ENCODE peak calls at places on chromosomes 7 and 10, in four cellular contexts. P, B, F and O are unnamed samples.

GRCh38 chr10:126919426-126919825 is 14.2 kb downstream of the DOCK1 start:
- DNase-seq in P (no peak), B (no peak), F (no peak), O (no peak)

GRCh38 chr10:77602231-77602912 is 35.2 kb downstream of the KCNMA1 start:
- DNase-seq in P (no peak), F (no peak), B (peak; percentile 18), O (no peak)

GRCh38 chr10:100744980-100745881 is at the start of gene PAX2:
- DNase-seq in B (no peak), F (no peak), P (peak; percentile 44), O (no peak)

GRCh38 chr7:104231054-104232046 is 23.5 kb upstream of the ORC5 start:
- DNase-seq in B (peak; percentile 56), F (peak; percentile 43), P (peak; percentile 56), O (peak; percentile 61)

GRCh38 chr10:96600337-96600736 is 13.5 kb upstream of the TM9SF3 start:
- DNase-seq in F (no peak), P (no peak), B (no peak), O (no peak)

GRCh38 chr10:7529638-7530037 is 118.8 kb upstream of the SFMBT2 start:
- DNase-seq in F (no peak), P (peak; percentile 44), B (no peak), O (peak; percentile 76)

GRCh38 chr10:118210276-118210675 is 131.8 kb downstream of the FAM204A start:
- DNase-seq in P (no peak), F (no peak), B (no peak), O (no peak)

GRCh38 chr10:130751106-130751840 is 560.2 kb downstream of the TCERG1L start:
- DNase-seq in B (no peak), P (no peak), F (peak; percentile 21), O (no peak)

GRCh38 chr7:42010751-42011150 is 226.3 kb downstream of the GLI3 start:
- DNase-seq in P (no peak), B (no peak), F (no peak), O (no peak)

GRCh38 chr7:28358423-28358868 is 53.9 kb upstream of the CREB5 start:
- DNase-seq in P (peak; percentile 61), B (peak; percentile 96), F (no peak), O (no peak)

GRCh38 chr7:55055479-55055878 is 36.7 kb downstream of the EGFR start:
- DNase-seq in B (peak; percentile 60), F (no peak), P (peak; percentile 63), O (no peak)

GRCh38 chr7:40350100-40350499 is 215.3 kb downstream of the SUGCT start:
- DNase-seq in B (no peak), P (no peak), F (no peak), O (no peak)

GRCh38 chr7:100141554-100141949 is 7.2 kb upstream of the LAMTOR4 start:
- DNase-seq in P (no peak), B (no peak), F (no peak), O (no peak)

GRCh38 chr10:70541738-70542564 is 60.6 kb downstream of the PRF1 start:
- DNase-seq in F (no peak), P (no peak), B (no peak), O (no peak)
- H3K4me3 ChIP-seq in F (no peak overlapping the region), P (no peak overlapping the region), B (no peak overlapping the region), O (no peak overlapping the region)

GRCh38 chr10:27188897-27189296 is 33.7 kb downstream of the MASTL start:
- DNase-seq in B (no peak), F (no peak), P (no peak), O (no peak)
- H3K4me3 ChIP-seq in B (no peak overlapping the region), F (no peak overlapping the region), P (no peak overlapping the region), O (no peak overlapping the region)

GRCh38 chr10:45592926-45593325 is 79.6 kb downstream of the ZFAND4 start:
- DNase-seq in P (no peak), B (no peak), F (no peak), O (no peak)
- H3K4me3 ChIP-seq in P (no peak overlapping the region), B (no peak overlapping the region), F (no peak overlapping the region), O (no peak overlapping the region)

DNA sequence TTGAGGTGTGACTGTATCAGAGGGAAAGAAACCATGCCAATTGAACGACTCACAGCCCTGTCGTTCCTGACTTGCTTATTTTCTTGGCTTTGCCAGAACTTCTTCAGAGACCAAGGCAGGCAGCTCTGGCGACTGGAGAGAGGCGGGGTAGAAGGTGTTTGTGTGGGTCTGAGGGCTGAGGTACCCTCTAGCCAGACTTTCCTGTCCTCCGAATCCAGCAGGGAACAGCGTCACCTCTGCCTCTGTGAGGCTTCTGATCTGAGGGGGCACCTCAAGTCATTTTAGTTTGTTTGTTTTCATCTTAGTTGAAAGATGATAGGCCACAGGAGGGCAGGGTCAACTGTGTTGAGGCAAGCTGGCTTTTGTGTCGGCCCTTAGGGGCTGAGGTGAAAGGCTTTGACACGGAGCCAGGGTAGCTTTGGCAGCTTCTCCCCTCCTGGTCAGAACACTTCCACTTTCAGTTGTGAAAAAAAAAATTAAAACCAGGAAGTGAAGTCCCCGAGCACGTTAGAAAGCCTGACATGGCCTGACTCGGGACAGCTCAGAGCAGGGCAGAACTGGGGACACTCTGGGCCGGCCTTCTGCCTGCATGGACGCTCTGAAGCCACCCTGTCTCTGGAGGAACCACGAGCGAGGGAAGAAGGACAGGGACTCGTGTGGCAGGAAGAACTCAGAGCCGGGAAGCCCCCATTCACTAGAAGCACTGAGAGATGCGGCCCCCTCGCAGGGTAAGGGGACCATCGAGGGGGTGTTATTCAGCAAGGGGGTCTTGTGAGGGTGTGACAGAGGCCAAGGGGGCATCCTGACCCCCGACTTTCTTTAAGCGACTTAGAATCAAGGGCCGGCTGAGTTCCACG is 2.0 kb downstream of the ACSL5 start:
- DNase-seq in F (peak; percentile 61), P (no peak), B (peak; percentile 7), O (no peak)
- H3K4me3 ChIP-seq in F (no peak overlapping the region), P (no peak overlapping the region), B (no peak overlapping the region), O (peak overlapping the region; percentile 8)

GRCh38 chr10:68957284-68957615 is 1.3 kb downstream of the DDX21 start:
- DNase-seq in P (no peak), F (no peak), B (no peak), O (peak; percentile 21)

GRCh38 chr10:68955786-68956532 is at the start of gene DDX21:
- DNase-seq in B (peak; percentile 93), F (peak; percentile 95), P (peak; percentile 95), O (peak; percentile 96)

GRCh38 chr10:68957654-68958053 is 1.7 kb downstream of the DDX21 start:
- DNase-seq in P (peak; percentile 5), F (no peak), B (peak; percentile 6), O (no peak)

GRCh38 chr10:68955414-68955785 is 570 bp upstream of the DDX21 start:
- DNase-seq in F (no peak), P (no peak), B (no peak), O (no peak)

DNA sequence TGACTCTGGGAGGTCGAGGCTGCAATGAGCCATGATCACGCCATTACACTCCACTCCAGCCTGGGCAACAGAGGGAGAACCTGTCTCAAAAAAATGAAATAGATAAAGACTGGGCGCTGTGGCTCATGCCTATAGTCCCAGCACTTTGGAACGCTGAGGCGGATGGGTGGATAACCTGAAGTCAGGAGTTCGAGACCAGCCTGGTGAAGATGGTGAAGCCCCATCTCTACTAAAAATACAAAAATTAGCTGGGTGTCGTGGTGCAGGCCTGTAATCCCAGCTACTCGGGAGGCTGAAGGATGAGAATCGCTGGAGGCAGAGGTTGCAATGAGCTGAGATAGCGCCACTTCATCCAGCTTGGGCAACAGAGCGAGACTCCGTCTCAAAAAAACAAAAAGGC is 1.1 kb upstream of the DDX21 start:
- DNase-seq in P (no peak), B (no peak), F (no peak), O (no peak)
- H3K4me3 ChIP-seq in P (peak overlapping the region; percentile 98), B (peak overlapping the region; percentile 97), F (no peak overlapping the region), O (peak overlapping the region; percentile 95)